ENCODE peak calls at places on chromosome 7, in ten cellular contexts. G is mammary epithelial cell; O is MM.1S; B is ascending aorta; Z is tibial artery; J is colonic mucosa; T is suprapubic skin; C is CD4-positive, alpha-beta T cell; K is left ventricle myocardium inferior; I is cardiac muscle cell. U is an unnamed sample.
A peak's percentile ranks its signal among the peaks of the same experiment; 100 is the strongest.

GRCh38 chr7:44261239-44261638 is 60.5 kb downstream of the YKT6 start:
- DNase-seq in G (no peak), O (no peak), B (no peak), Z (no peak), J (no peak), T (no peak), C (no peak), K (no peak), I (no peak), U (no peak)

GRCh38 chr7:33720870-33721269 is 184.5 kb upstream of the BMPER start:
- DNase-seq in G (no peak), O (no peak), B (no peak), Z (no peak), J (no peak), T (no peak), C (no peak), K (no peak), I (no peak), U (no peak)

GRCh38 chr7:25597881-25598456 is 369.7 kb upstream of the NPVF start:
- DNase-seq in G (no peak), O (peak; percentile 56), B (no peak), Z (peak; percentile 78), J (no peak), T (no peak), C (no peak), K (no peak), I (peak; percentile 6), U (peak; percentile 84)

GRCh38 chr7:158754746-158755444 is 50.3 kb upstream of the NCAPG2 start:
- DNase-seq in G (peak; percentile 30), O (no peak), B (no peak), Z (no peak), J (no peak), T (no peak), C (no peak), K (no peak), I (peak; percentile 50), U (no peak)

GRCh38 chr7:121298831-121299239 is 30.0 kb upstream of the WNT16 start:
- DNase-seq in G (no peak), O (no peak), B (no peak), Z (no peak), J (no peak), T (no peak), C (no peak), K (no peak), I (no peak), U (no peak)

GRCh38 chr7:31020652-31021051 is 31.5 kb upstream of the ADCYAP1R1 start:
- DNase-seq in G (no peak), O (no peak), B (no peak), Z (no peak), J (no peak), T (no peak), C (no peak), K (no peak), I (no peak), U (no peak)

GRCh38 chr7:134946260-134946659 is 40.0 kb upstream of the AGBL3 start:
- DNase-seq in G (no peak), O (no peak), B (no peak), Z (no peak), J (no peak), T (no peak), C (no peak), K (no peak), I (peak; percentile 20), U (no peak)

GRCh38 chr7:98100088-98100487 is 6.6 kb upstream of the LMTK2 start:
- DNase-seq in G (no peak), O (no peak), B (no peak), Z (no peak), J (no peak), T (no peak), C (no peak), K (no peak), I (no peak), U (no peak)

GRCh38 chr7:120984406-120984805 is 4.1 kb upstream of the CPED1 start:
- DNase-seq in G (no peak), O (no peak), B (no peak), Z (no peak), J (no peak), T (no peak), C (no peak), K (no peak), I (no peak), U (no peak)

GRCh38 chr7:150787321-150788281 is 12.6 kb downstream of the TMEM176B start:
- DNase-seq in G (no peak), O (no peak), B (no peak), Z (no peak), J (peak; percentile 57), T (no peak), C (no peak), K (no peak), I (peak; percentile 21), U (peak; percentile 57)

GRCh38 chr7:150645259-150646020 is 13.3 kb upstream of the GIMAP6 start:
- DNase-seq in G (no peak), O (no peak), B (no peak), Z (no peak), J (no peak), T (no peak), C (no peak), K (no peak), I (no peak), U (no peak)

GRCh38 chr7:30635798-30636197 is 41.1 kb downstream of the GARS1 start:
- DNase-seq in G (no peak), O (no peak), B (no peak), Z (no peak), J (no peak), T (no peak), C (no peak), K (no peak), I (no peak), U (no peak)

GRCh38 chr7:152989889-152990380 is 230.4 kb downstream of the ACTR3B start:
- DNase-seq in G (peak; percentile 12), O (no peak), B (no peak), Z (no peak), J (no peak), T (no peak), C (no peak), K (no peak), I (peak; percentile 2), U (no peak)

GRCh38 chr7:46685051-46685450 is 764.0 kb upstream of the IGFBP3 start:
- DNase-seq in G (no peak), O (no peak), B (no peak), Z (no peak), J (no peak), T (no peak), C (no peak), K (no peak), I (no peak), U (no peak)
- TF ChIP-seq CTCF in G (no peak), O (no peak), B (no peak), Z (no peak), J (no peak), T (no peak), C (no peak), K (peak; percentile 15), I (no peak), U (no peak)

GRCh38 chr7:75967573-75967997 is 26.8 kb downstream of the TMEM120A start:
- DNase-seq in G (no peak), O (no peak), B (no peak), Z (peak; percentile 73), J (peak; percentile 47), T (no peak), C (no peak), K (no peak), I (peak; percentile 33), U (no peak)

GRCh38 chr7:75967055-75967454 is 27.3 kb downstream of the TMEM120A start:
- DNase-seq in G (no peak), O (no peak), B (no peak), Z (no peak), J (peak; percentile 17), T (no peak), C (no peak), K (no peak), I (no peak), U (no peak)

GRCh38 chr7:75968561-75969001 is 25.8 kb downstream of the TMEM120A start:
- DNase-seq in G (no peak), O (no peak), B (no peak), Z (peak; percentile 85), J (peak; percentile 18), T (no peak), C (no peak), K (no peak), I (no peak), U (peak; percentile 92)

GRCh38 chr7:75969182-75969581 is 25.2 kb downstream of the TMEM120A start:
- DNase-seq in G (no peak), O (no peak), B (no peak), Z (peak; percentile 81), J (peak; percentile 27), T (peak; percentile 84), C (no peak), K (no peak), I (no peak), U (peak; percentile 54)

DNA sequence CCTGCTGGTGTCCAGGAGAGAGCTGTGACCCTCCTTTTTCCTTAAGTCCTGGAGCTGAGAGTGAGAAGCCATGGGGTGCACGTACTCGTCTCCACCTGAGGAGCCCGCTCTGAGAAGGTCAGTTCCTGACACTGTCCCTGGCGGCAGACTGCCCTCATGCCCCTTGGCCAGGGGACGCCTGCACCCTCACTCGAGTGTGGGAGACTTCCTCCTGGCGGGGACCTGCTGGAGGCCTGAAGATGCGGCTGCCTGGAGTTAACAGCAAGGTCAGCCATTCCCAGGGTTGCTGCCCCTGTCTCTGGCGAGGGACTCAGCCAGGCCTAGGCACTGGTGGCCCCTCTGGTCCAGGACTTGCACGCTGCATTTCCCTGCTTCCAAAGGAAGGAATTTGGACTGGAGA is 26.4 kb downstream of the TMEM120A start:
- DNase-seq in G (no peak), O (no peak), B (no peak), Z (no peak), J (peak; percentile 18), T (peak; percentile 65), C (no peak), K (no peak), I (no peak), U (no peak)
- H3K27ac ChIP-seq in G (no peak overlapping the region), O (no peak overlapping the region), B (peak overlapping the region; percentile 97), Z (peak overlapping the region; percentile 88), J (peak overlapping the region; percentile 9), T (peak overlapping the region; percentile 76), C (no peak overlapping the region), K (peak overlapping the region; percentile 89), I (no peak overlapping the region), U (peak overlapping the region; percentile 90)

GRCh38 chr7:28984631-28985030 is 26.5 kb upstream of the TRIL start:
- DNase-seq in G (peak; percentile 56), O (no peak), B (no peak), Z (no peak), J (peak; percentile 31), T (no peak), C (no peak), K (peak; percentile 46), I (peak; percentile 91), U (peak; percentile 55)
- TF ChIP-seq CTCF in G (no peak), O (no peak), B (no peak), Z (no peak), J (no peak), T (no peak), C (no peak), K (no peak), I (no peak), U (no peak)

DNA sequence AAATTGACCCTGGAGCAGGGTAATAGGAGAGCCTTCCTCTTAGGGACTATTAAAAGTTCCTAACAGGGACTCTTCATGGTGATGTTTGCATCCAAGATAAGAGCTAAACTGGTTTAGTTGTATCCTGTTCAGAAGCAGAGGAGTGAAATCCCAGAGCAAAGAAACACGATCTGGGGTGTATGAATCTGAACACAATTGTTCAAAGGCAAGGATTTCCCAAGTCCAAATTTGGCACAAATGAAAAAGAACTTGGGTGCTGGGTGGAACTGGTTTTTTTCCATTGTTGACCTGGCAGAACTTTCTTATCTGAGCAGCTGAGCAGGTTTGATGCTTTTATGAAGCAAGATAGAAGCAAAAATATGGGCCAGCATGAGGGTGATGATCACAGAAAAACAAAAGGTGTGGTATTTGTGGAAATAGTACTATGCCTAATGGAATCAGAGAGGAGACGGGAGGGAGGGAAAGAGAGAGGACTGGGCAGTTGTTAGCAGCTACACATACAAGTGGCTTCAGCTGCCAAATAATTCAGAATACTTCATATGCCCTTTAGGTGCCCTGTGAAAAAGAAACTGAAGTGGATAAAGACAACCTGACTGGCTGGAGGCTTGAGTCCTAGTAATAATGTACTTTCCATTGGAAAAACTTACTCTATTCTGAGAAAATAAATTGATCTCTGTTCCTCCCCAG is 6.1 kb downstream of the AGFG2 start:
- DNase-seq in G (peak; percentile 26), O (no peak), B (no peak), Z (no peak), J (no peak), T (no peak), C (no peak), K (no peak), I (peak; percentile 47), U (peak; percentile 43)
- H3K27ac ChIP-seq in G (peak overlapping the region; percentile 62), O (no peak overlapping the region), B (peak overlapping the region; percentile 91), Z (peak overlapping the region; percentile 85), J (peak overlapping the region; percentile 89), T (peak overlapping the region; percentile 88), C (peak overlapping the region; percentile 63), K (peak overlapping the region; percentile 90), I (peak overlapping the region; percentile 83), U (peak overlapping the region; percentile 94)

U was measured in adrenal gland.